ENCODE peak calls at places on chromosomes 6 and 20, in five cellular contexts. K is cardiac muscle cell, R is fibroblast of mammary gland, H is AG04449, G is GM12878. E is an unnamed sample.

GRCh38 chr20:18066421-18067333 is 9.0 kb upstream of the OVOL2 start:
- DNase-seq in K (no peak), R (no peak), H (no peak), G (no peak), E (no peak)

GRCh38 chr6:163705923-163706322 is 291.4 kb downstream of the QKI start:
- DNase-seq in K (no peak), R (no peak), H (no peak), G (peak), E (no peak)

GRCh38 chr6:45614488-45615285 is 237.0 kb upstream of the SUPT3H start:
- DNase-seq in K (no peak), R (peak), H (no peak), G (no peak), E (no peak)

GRCh38 chr6:109660526-109660925 is 30.5 kb downstream of the AK9 start:
- DNase-seq in K (no peak), R (no peak), H (no peak), G (no peak), E (no peak)

GRCh38 chr6:107870379-107870778 is 46.3 kb upstream of the SCML4 start:
- DNase-seq in K (no peak), R (peak), H (peak), G (no peak), E (no peak)

GRCh38 chr20:56566621-56567020 is 33.6 kb downstream of the FAM209B start:
- DNase-seq in K (peak), R (no peak), H (no peak), G (no peak), E (peak)

GRCh38 chr20:32510601-32511357 is 74.4 kb downstream of the NOL4L start:
- DNase-seq in K (peak), R (no peak), H (no peak), G (no peak), E (peak)

GRCh38 chr20:53677447-53678314 is 84.0 kb upstream of the ZNF217 start:
- DNase-seq in K (peak), R (no peak), H (no peak), G (no peak), E (peak)

GRCh38 chr20:36613974-36614373 is 8.4 kb downstream of the RAB5IF start:
- DNase-seq in K (no peak), R (no peak), H (no peak), G (no peak), E (no peak)

GRCh38 chr20:61930776-61931475 is 134.8 kb downstream of the TAF4 start:
- DNase-seq in K (no peak), R (no peak), H (no peak), G (no peak), E (no peak)

GRCh38 chr6:111661541-111662041 is 55.9 kb upstream of the TRAF3IP2 start:
- DNase-seq in K (peak), R (no peak), H (no peak), G (no peak), E (no peak)

GRCh38 chr20:378961-379336 is 1.6 kb upstream of the TRIB3 start:
- DNase-seq in K (no peak), R (no peak), H (no peak), G (no peak), E (no peak)

GRCh38 chr20:8527998-8528397 is 395.9 kb downstream of the PLCB1 start:
- DNase-seq in K (no peak), R (peak), H (peak), G (peak), E (no peak)

GRCh38 chr20:1324598-1325172 is 4.3 kb downstream of the SDCBP2 start:
- DNase-seq in K (no peak), R (peak), H (no peak), G (no peak), E (peak)

GRCh38 chr6:114061116-114061515 is 90.2 kb upstream of the HDAC2 start:
- DNase-seq in K (no peak), R (no peak), H (no peak), G (no peak), E (no peak)

DNA sequence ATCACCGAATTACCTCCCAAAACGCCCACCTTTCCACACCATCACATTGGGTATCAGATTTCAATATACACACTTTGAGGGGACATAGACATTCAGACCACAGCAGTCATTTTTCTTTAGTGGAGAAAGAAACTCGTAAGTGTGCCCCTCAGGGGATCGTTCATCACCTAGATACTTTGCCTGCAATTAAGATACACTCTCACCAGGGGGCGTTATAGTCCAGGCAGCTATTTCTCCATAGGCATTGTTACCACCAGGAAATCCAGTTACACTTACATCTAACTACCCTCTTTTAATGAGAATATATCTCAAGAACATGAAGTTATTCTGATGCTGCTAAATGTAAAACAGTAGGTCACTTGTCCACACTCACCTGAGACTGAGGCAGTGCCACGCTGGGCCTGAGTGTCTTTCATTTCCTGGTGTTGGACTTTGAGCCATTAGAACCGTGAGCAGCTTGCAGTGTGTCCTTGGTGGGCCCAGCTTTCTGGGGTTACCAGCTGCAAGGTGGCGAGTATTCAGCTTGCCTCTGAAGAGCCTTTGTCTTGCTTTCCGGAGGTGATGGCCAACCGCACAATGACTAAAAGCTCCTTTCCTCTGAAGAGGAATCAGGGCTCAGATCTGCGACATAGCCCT is 35.1 kb upstream of the UNC93A start:
- DNase-seq in K (no peak), R (no peak), H (no peak), G (no peak), E (no peak)
- TF ChIP-seq CTCF in K (peak), R (no peak), H (no peak), G (no peak), E (no peak)

GRCh38 chr6:15113587-15113986 is 132.3 kb upstream of the JARID2 start:
- DNase-seq in K (no peak), R (no peak), H (no peak), G (no peak), E (no peak)

GRCh38 chr6:15121977-15122550 is 123.8 kb upstream of the JARID2 start:
- DNase-seq in K (no peak), R (no peak), H (no peak), G (no peak), E (no peak)

GRCh38 chr6:15121443-15121842 is 124.4 kb upstream of the JARID2 start:
- DNase-seq in K (no peak), R (no peak), H (no peak), G (no peak), E (no peak)

GRCh38 chr6:15114061-15114460 is 131.8 kb upstream of the JARID2 start:
- DNase-seq in K (no peak), R (no peak), H (no peak), G (no peak), E (no peak)

GRCh38 chr6:15116889-15117288 is 129.0 kb upstream of the JARID2 start:
- DNase-seq in K (no peak), R (no peak), H (no peak), G (no peak), E (no peak)
- H3K4me3 ChIP-seq in K (no peak), R (no peak), H (no peak), G (no peak), E (no peak)

DNA sequence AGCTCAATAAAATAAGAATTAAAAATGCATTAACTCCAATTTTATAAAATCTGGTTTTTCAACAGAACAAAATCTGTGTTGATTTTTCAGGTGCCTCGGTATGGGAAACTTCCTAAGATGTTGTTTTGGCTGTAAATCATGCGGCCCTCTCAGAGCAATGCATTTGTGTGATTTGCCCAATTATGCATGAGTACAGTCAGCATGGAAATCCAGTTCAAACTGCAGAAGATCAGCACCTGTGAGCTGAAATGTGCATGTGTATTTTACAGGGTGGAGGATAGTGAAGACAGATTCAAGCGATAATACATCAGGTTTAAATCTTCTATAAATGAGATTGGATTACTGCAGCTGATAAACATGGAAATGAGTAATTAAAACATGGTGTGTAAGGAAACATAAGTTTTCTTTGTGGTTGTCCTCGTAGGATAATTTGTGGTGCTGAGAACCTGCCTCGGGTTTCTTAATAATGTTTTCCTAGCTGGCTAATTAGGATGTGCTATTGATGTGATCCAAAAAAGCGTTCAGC is 117.2 kb upstream of the CCDC28A start:
- DNase-seq in K (no peak), R (no peak), H (no peak), G (no peak), E (no peak)
- TF ChIP-seq CTCF in K (no peak), R (no peak), H (no peak), G (no peak), E (no peak)

DNA sequence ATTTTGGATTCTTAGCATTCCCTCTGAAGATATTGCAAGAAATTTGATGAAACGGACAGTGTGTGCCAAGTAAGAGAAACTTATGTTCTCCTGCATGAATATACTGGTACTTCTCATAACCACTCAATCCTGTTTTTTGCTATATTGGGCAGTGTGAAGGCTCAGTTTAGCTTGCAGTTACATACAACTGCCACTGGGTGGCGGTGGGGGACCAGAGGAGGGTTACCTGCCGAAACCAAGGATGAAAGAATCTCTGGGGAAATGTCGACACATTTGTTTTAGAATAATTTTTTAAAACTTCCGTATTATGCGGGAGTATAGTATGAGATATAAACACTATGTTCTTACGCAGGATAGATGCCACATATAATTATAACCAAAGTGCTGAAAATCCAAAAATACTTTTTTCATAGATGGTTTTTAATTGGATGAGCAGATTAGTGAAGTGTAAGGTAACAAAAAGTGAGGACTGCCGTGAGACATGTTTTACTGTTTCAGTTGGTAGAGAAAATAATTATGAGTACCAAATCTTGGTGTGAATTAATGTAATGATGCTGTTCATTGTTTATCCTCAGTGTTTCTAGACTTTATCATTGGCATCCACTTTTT is 9.7 kb downstream of the TRMT11 start:
- DNase-seq in K (peak), R (peak), H (no peak), G (peak), E (peak)
- H3K4me3 ChIP-seq in K (no peak), R (no peak), H (no peak), G (no peak), E (no peak)

DNA sequence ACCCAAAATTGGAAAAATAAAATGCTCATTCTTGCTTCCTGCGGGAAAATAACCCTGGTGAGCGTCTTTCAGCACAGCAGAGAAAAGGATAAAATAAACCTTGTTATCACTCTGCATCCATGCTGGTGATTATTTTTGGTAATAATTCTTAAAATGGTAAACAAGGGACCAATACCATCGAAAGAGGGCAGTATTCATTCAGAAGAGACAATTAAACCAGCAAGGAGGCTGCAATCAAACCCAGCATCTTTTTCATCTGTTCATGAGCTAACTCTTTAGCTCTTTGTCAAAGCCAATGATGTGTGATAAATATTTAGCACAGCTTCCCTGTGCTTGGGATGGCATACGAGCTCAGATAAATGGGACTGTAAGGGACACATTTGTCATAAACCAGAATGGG is 34.3 kb downstream of the CDH26 start:
- DNase-seq in K (no peak), R (peak), H (no peak), G (no peak), E (no peak)
- TF ChIP-seq CTCF in K (no peak), R (peak), H (peak), G (no peak), E (peak)

GRCh38 chr6:90533615-90534336 is 53.1 kb downstream of the MAP3K7 start:
- DNase-seq in K (no peak), R (no peak), H (no peak), G (no peak), E (no peak)
- H3K4me3 ChIP-seq in K (no peak), R (no peak), H (no peak), G (no peak), E (no peak)

GRCh38 chr20:22779878-22780277 is 195.5 kb upstream of the FOXA2 start:
- DNase-seq in K (no peak), R (no peak), H (no peak), G (no peak), E (no peak)

GRCh38 chr20:22776369-22776768 is 192.0 kb upstream of the FOXA2 start:
- DNase-seq in K (no peak), R (peak), H (no peak), G (no peak), E (no peak)

GRCh38 chr20:22781869-22782268 is 197.5 kb upstream of the FOXA2 start:
- DNase-seq in K (no peak), R (no peak), H (no peak), G (no peak), E (no peak)
- TF ChIP-seq CTCF in K (no peak), R (no peak), H (no peak), G (no peak), E (no peak)

E was measured in Caco-2.